ENCODE peak calls at places on chromosomes 13 and 19, in ten cellular contexts. One of them, this sample, is unnamed.

GRCh38 chr19:13864513-13865242 is 12.3 kb upstream of the NANOS3 start:
- DNase-seq in K562: no peak
- DNase-seq in sigmoid colon: no peak
- DNase-seq in neuronal stem cell: no peak
- DNase-seq in pancreas: peak; percentile 71
- DNase-seq in GM23248: no peak
- DNase-seq in right lobe of liver: no peak
- DNase-seq in heart left ventricle: no peak
- DNase-seq in fibroblast of lung: no peak
- DNase-seq in tibial artery: no peak
- DNase-seq in this sample: no peak

GRCh38 chr13:103443604-103444003 is 377.4 kb upstream of the SLC10A2 start:
- DNase-seq in neuronal stem cell: no peak
- DNase-seq in K562: no peak
- DNase-seq in pancreas: no peak
- DNase-seq in sigmoid colon: no peak
- DNase-seq in fibroblast of lung: no peak
- DNase-seq in GM23248: no peak
- DNase-seq in tibial artery: no peak
- DNase-seq in heart left ventricle: no peak
- DNase-seq in right lobe of liver: no peak
- DNase-seq in this sample: no peak

GRCh38 chr13:112643759-112644459 is 45.9 kb upstream of the ATP11A start:
- DNase-seq in right lobe of liver: peak; percentile 74
- DNase-seq in tibial artery: no peak
- DNase-seq in K562: no peak
- DNase-seq in neuronal stem cell: no peak
- DNase-seq in heart left ventricle: no peak
- DNase-seq in GM23248: no peak
- DNase-seq in pancreas: peak; percentile 95
- DNase-seq in fibroblast of lung: no peak
- DNase-seq in sigmoid colon: no peak
- DNase-seq in this sample: no peak

GRCh38 chr13:41384749-41385503 is 72.4 kb upstream of the RGCC start:
- DNase-seq in fibroblast of lung: peak; percentile 36
- DNase-seq in K562: no peak
- DNase-seq in heart left ventricle: no peak
- DNase-seq in tibial artery: no peak
- DNase-seq in pancreas: no peak
- DNase-seq in right lobe of liver: no peak
- DNase-seq in sigmoid colon: no peak
- DNase-seq in GM23248: peak; percentile 45
- DNase-seq in neuronal stem cell: no peak
- DNase-seq in this sample: no peak

GRCh38 chr13:109274188-109274821 is 512.1 kb downstream of the IRS2 start:
- DNase-seq in GM23248: peak; percentile 49
- DNase-seq in right lobe of liver: no peak
- DNase-seq in sigmoid colon: no peak
- DNase-seq in fibroblast of lung: peak; percentile 91
- DNase-seq in neuronal stem cell: peak; percentile 82
- DNase-seq in pancreas: no peak
- DNase-seq in K562: no peak
- DNase-seq in heart left ventricle: no peak
- DNase-seq in tibial artery: no peak
- DNase-seq in this sample: no peak

GRCh38 chr13:107681611-107682010 is 533.7 kb downstream of the LIG4 start:
- DNase-seq in heart left ventricle: no peak
- DNase-seq in neuronal stem cell: no peak
- DNase-seq in sigmoid colon: no peak
- DNase-seq in right lobe of liver: no peak
- DNase-seq in fibroblast of lung: no peak
- DNase-seq in K562: no peak
- DNase-seq in pancreas: no peak
- DNase-seq in GM23248: no peak
- DNase-seq in tibial artery: no peak
- DNase-seq in this sample: no peak

GRCh38 chr19:50482271-50482855 is 5.7 kb upstream of the GARIN5A start:
- DNase-seq in tibial artery: no peak
- DNase-seq in right lobe of liver: peak; percentile 41
- DNase-seq in pancreas: no peak
- DNase-seq in heart left ventricle: no peak
- DNase-seq in K562: no peak
- DNase-seq in fibroblast of lung: no peak
- DNase-seq in sigmoid colon: no peak
- DNase-seq in neuronal stem cell: no peak
- DNase-seq in GM23248: no peak
- DNase-seq in this sample: no peak

GRCh38 chr19:42487025-42487797 is 41.1 kb downstream of the CEACAM1 start:
- DNase-seq in GM23248: peak; percentile 4
- DNase-seq in right lobe of liver: no peak
- DNase-seq in fibroblast of lung: no peak
- DNase-seq in K562: no peak
- DNase-seq in neuronal stem cell: no peak
- DNase-seq in tibial artery: no peak
- DNase-seq in sigmoid colon: no peak
- DNase-seq in pancreas: no peak
- DNase-seq in heart left ventricle: no peak
- DNase-seq in this sample: no peak

GRCh38 chr19:16922592-16922934 is 33.8 kb downstream of the F2RL3 start:
- DNase-seq in tibial artery: no peak
- DNase-seq in heart left ventricle: no peak
- DNase-seq in right lobe of liver: no peak
- DNase-seq in K562: no peak
- DNase-seq in GM23248: no peak
- DNase-seq in pancreas: no peak
- DNase-seq in neuronal stem cell: no peak
- DNase-seq in fibroblast of lung: no peak
- DNase-seq in sigmoid colon: no peak
- DNase-seq in this sample: no peak

GRCh38 chr13:92175330-92175729 is 776.9 kb downstream of the GPC5 start:
- DNase-seq in GM23248: peak; percentile 56
- DNase-seq in sigmoid colon: no peak
- DNase-seq in pancreas: no peak
- DNase-seq in tibial artery: no peak
- DNase-seq in right lobe of liver: no peak
- DNase-seq in neuronal stem cell: peak; percentile 14
- DNase-seq in fibroblast of lung: peak; percentile 88
- DNase-seq in K562: no peak
- DNase-seq in heart left ventricle: no peak
- DNase-seq in this sample: no peak

GRCh38 chr13:26718872-26719271 is 41.7 kb downstream of the GPR12 start:
- DNase-seq in tibial artery: no peak
- DNase-seq in sigmoid colon: no peak
- DNase-seq in neuronal stem cell: no peak
- DNase-seq in pancreas: no peak
- DNase-seq in right lobe of liver: no peak
- DNase-seq in GM23248: no peak
- DNase-seq in heart left ventricle: no peak
- DNase-seq in fibroblast of lung: no peak
- DNase-seq in K562: no peak
- DNase-seq in this sample: no peak

GRCh38 chr19:12546903-12547302 is 4.4 kb downstream of the ZNF564 start:
- DNase-seq in fibroblast of lung: no peak
- DNase-seq in pancreas: no peak
- DNase-seq in neuronal stem cell: no peak
- DNase-seq in sigmoid colon: no peak
- DNase-seq in right lobe of liver: no peak
- DNase-seq in heart left ventricle: no peak
- DNase-seq in K562: no peak
- DNase-seq in tibial artery: no peak
- DNase-seq in GM23248: no peak
- DNase-seq in this sample: no peak

GRCh38 chr19:18503971-18504885 is 17.6 kb downstream of the ELL start:
- DNase-seq in K562: no peak
- DNase-seq in pancreas: peak; percentile 80
- DNase-seq in tibial artery: no peak
- DNase-seq in heart left ventricle: no peak
- DNase-seq in neuronal stem cell: no peak
- DNase-seq in fibroblast of lung: no peak
- DNase-seq in right lobe of liver: peak; percentile 94
- DNase-seq in sigmoid colon: no peak
- DNase-seq in GM23248: no peak
- DNase-seq in this sample: no peak

GRCh38 chr19:45200614-45201013 is 22.0 kb downstream of the BLOC1S3 start:
- DNase-seq in tibial artery: no peak
- DNase-seq in heart left ventricle: no peak
- DNase-seq in GM23248: peak; percentile 55
- DNase-seq in right lobe of liver: no peak
- DNase-seq in K562: no peak
- DNase-seq in neuronal stem cell: no peak
- DNase-seq in fibroblast of lung: peak; percentile 56
- DNase-seq in pancreas: no peak
- DNase-seq in sigmoid colon: no peak
- DNase-seq in this sample: no peak

GRCh38 chr13:110396913-110397379 is 89.9 kb downstream of the COL4A2 start:
- DNase-seq in GM23248: peak; percentile 100
- DNase-seq in right lobe of liver: no peak
- DNase-seq in pancreas: no peak
- DNase-seq in tibial artery: peak; percentile 98
- DNase-seq in K562: no peak
- DNase-seq in heart left ventricle: peak; percentile 91
- DNase-seq in sigmoid colon: peak; percentile 99
- DNase-seq in fibroblast of lung: peak; percentile 100
- DNase-seq in neuronal stem cell: no peak
- DNase-seq in this sample: peak; percentile 87

GRCh38 chr13:110399801-110400200 is 92.7 kb downstream of the COL4A2 start:
- DNase-seq in GM23248: peak; percentile 60
- DNase-seq in heart left ventricle: no peak
- DNase-seq in right lobe of liver: no peak
- DNase-seq in pancreas: no peak
- DNase-seq in neuronal stem cell: no peak
- DNase-seq in tibial artery: no peak
- DNase-seq in fibroblast of lung: peak; percentile 85
- DNase-seq in sigmoid colon: no peak
- DNase-seq in K562: no peak
- DNase-seq in this sample: no peak

GRCh38 chr13:110398564-110399507 is 91.8 kb downstream of the COL4A2 start:
- DNase-seq in K562: no peak
- DNase-seq in tibial artery: no peak
- DNase-seq in right lobe of liver: no peak
- DNase-seq in fibroblast of lung: peak; percentile 70
- DNase-seq in neuronal stem cell: no peak
- DNase-seq in GM23248: peak; percentile 72
- DNase-seq in heart left ventricle: no peak
- DNase-seq in pancreas: no peak
- DNase-seq in sigmoid colon: no peak
- DNase-seq in this sample: no peak

GRCh38 chr13:110396476-110396875 is 89.4 kb downstream of the COL4A2 start:
- DNase-seq in pancreas: no peak
- DNase-seq in heart left ventricle: no peak
- DNase-seq in right lobe of liver: no peak
- DNase-seq in sigmoid colon: no peak
- DNase-seq in GM23248: no peak
- DNase-seq in neuronal stem cell: no peak
- DNase-seq in K562: no peak
- DNase-seq in fibroblast of lung: no peak
- DNase-seq in tibial artery: no peak
- DNase-seq in this sample: no peak

DNA sequence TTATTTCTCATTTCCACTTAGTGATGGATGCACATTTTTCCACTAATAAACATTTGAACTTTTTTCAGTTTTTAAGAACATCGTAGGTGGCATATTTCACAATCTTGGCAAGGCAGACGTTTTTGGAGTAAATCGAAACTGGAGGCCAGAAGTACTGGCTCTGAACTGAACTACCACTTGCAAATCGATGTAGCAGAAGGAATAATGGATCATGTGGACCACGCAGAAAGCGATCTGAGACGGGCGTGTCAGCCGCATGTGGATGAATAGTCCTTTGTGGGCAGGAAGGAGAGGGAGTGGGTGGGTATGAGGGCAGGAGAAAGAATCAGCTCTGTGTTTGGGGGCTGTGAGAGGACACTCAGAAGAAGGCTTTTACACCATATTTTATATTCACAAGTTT is 90.4 kb downstream of the COL4A2 start:
- DNase-seq in sigmoid colon: peak; percentile 81
- DNase-seq in tibial artery: no peak
- DNase-seq in heart left ventricle: no peak
- DNase-seq in neuronal stem cell: no peak
- DNase-seq in K562: no peak
- DNase-seq in pancreas: no peak
- DNase-seq in right lobe of liver: no peak
- DNase-seq in GM23248: peak; percentile 80
- DNase-seq in fibroblast of lung: peak; percentile 98
- DNase-seq in this sample: no peak
- H3K4me3 ChIP-seq in sigmoid colon: no peak overlapping the region
- H3K4me3 ChIP-seq in tibial artery: peak overlapping the region; percentile 28
- H3K4me3 ChIP-seq in heart left ventricle: no peak overlapping the region
- H3K4me3 ChIP-seq in neuronal stem cell: no peak overlapping the region
- H3K4me3 ChIP-seq in K562: no peak overlapping the region
- H3K4me3 ChIP-seq in pancreas: no peak overlapping the region
- H3K4me3 ChIP-seq in right lobe of liver: no peak overlapping the region
- H3K4me3 ChIP-seq in GM23248: peak overlapping the region; percentile 65
- H3K4me3 ChIP-seq in fibroblast of lung: peak overlapping the region; percentile 44
- H3K4me3 ChIP-seq in this sample: peak overlapping the region; percentile 38

GRCh38 chr13:79780240-79780639 is 299.3 kb downstream of the NDFIP2 start:
- DNase-seq in right lobe of liver: no peak
- DNase-seq in GM23248: peak; percentile 77
- DNase-seq in neuronal stem cell: no peak
- DNase-seq in heart left ventricle: no peak
- DNase-seq in K562: no peak
- DNase-seq in pancreas: no peak
- DNase-seq in sigmoid colon: no peak
- DNase-seq in fibroblast of lung: peak; percentile 9
- DNase-seq in tibial artery: no peak
- DNase-seq in this sample: no peak
- H3K27ac ChIP-seq in right lobe of liver: no peak overlapping the region
- H3K27ac ChIP-seq in GM23248: peak overlapping the region; percentile 91
- H3K27ac ChIP-seq in neuronal stem cell: no peak overlapping the region
- H3K27ac ChIP-seq in heart left ventricle: no peak overlapping the region
- H3K27ac ChIP-seq in K562: no peak overlapping the region
- H3K27ac ChIP-seq in pancreas: no peak overlapping the region
- H3K27ac ChIP-seq in sigmoid colon: no peak overlapping the region
- H3K27ac ChIP-seq in fibroblast of lung: peak overlapping the region; percentile 62
- H3K27ac ChIP-seq in tibial artery: no peak overlapping the region
- H3K27ac ChIP-seq in this sample: peak overlapping the region; percentile 21

DNA sequence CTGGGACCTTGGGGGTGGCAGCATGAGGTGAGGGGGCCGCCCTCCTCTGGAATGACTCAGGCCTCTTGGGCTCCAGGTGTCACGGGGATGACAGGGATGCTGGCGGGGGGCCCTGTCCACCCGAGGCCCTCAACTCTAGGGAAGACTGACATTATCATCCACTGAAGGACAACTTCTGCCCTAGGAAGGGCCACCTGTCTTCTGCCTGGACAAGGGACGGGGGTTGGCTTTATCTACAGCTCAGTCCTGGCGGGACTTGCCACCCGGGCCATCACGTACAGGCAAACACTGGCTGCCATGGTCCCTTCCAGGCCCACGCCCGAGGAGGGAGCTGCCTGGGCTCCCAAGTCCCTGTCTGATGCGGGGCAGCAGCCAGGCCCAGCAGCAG is 130.7 kb downstream of the STK24 start:
- DNase-seq in neuronal stem cell: no peak
- DNase-seq in pancreas: peak; percentile 68
- DNase-seq in GM23248: no peak
- DNase-seq in fibroblast of lung: no peak
- DNase-seq in K562: no peak
- DNase-seq in right lobe of liver: no peak
- DNase-seq in tibial artery: no peak
- DNase-seq in sigmoid colon: no peak
- DNase-seq in heart left ventricle: no peak
- DNase-seq in this sample: no peak
- H3K4me1 ChIP-seq in neuronal stem cell: peaks cover 17% of the 10 kb centered on the region
- H3K4me1 ChIP-seq in pancreas: no peaks in the 10 kb centered on the region
- H3K4me1 ChIP-seq in GM23248: peaks cover 32% of the 10 kb centered on the region
- H3K4me1 ChIP-seq in fibroblast of lung: peaks cover 11% of the 10 kb centered on the region
- H3K4me1 ChIP-seq in K562: no peaks in the 10 kb centered on the region
- H3K4me1 ChIP-seq in right lobe of liver: no peaks in the 10 kb centered on the region
- H3K4me1 ChIP-seq in tibial artery: no peaks in the 10 kb centered on the region
- H3K4me1 ChIP-seq in sigmoid colon: peaks cover 25% of the 10 kb centered on the region
- H3K4me1 ChIP-seq in heart left ventricle: peaks cover 11% of the 10 kb centered on the region
- H3K4me1 ChIP-seq in this sample: peaks cover 45% of the 10 kb centered on the region

GRCh38 chr19:35247526-35248309 is 1.1 kb upstream of the LSR start:
- DNase-seq in heart left ventricle: no peak
- DNase-seq in GM23248: no peak
- DNase-seq in neuronal stem cell: peak; percentile 88
- DNase-seq in fibroblast of lung: no peak
- DNase-seq in tibial artery: peak; percentile 66
- DNase-seq in sigmoid colon: no peak
- DNase-seq in pancreas: peak; percentile 96
- DNase-seq in K562: peak; percentile 80
- DNase-seq in right lobe of liver: peak; percentile 93
- DNase-seq in this sample: no peak
- H3K4me3 ChIP-seq in heart left ventricle: peak overlapping the region; percentile 41
- H3K4me3 ChIP-seq in GM23248: no peak overlapping the region
- H3K4me3 ChIP-seq in neuronal stem cell: peak overlapping the region; percentile 93
- H3K4me3 ChIP-seq in fibroblast of lung: no peak overlapping the region
- H3K4me3 ChIP-seq in tibial artery: peak overlapping the region; percentile 42
- H3K4me3 ChIP-seq in sigmoid colon: no peak overlapping the region
- H3K4me3 ChIP-seq in pancreas: peak overlapping the region; percentile 73
- H3K4me3 ChIP-seq in K562: peak overlapping the region; percentile 61
- H3K4me3 ChIP-seq in right lobe of liver: peak overlapping the region; percentile 88
- H3K4me3 ChIP-seq in this sample: peak overlapping the region; percentile 67